ENCODE peak calls at places on chromosomes 5 and 9, in four cellular contexts. One of them, this sample, is unnamed. For H3K4me1, the result is how much of the 10 kb centered on the place peaks cover.

GRCh38 chr9:113298311-113298710 is 4.9 kb downstream of the RNF183 start:
- DNase-seq in spleen: no peak
- DNase-seq in fibroblast of lung: no peak
- DNase-seq in left ventricle myocardium inferior: no peak
- DNase-seq in this sample: no peak

GRCh38 chr5:3220638-3221288 is 374.9 kb upstream of the IRX1 start:
- DNase-seq in spleen: peak
- DNase-seq in fibroblast of lung: no peak
- DNase-seq in left ventricle myocardium inferior: no peak
- DNase-seq in this sample: peak

GRCh38 chr5:2168601-2169416 is 286.1 kb upstream of the IRX4 start:
- DNase-seq in fibroblast of lung: no peak
- DNase-seq in left ventricle myocardium inferior: no peak
- DNase-seq in spleen: peak
- DNase-seq in this sample: no peak

GRCh38 chr9:93197670-93198069 is 13.7 kb downstream of the WNK2 start:
- DNase-seq in left ventricle myocardium inferior: no peak
- DNase-seq in spleen: no peak
- DNase-seq in fibroblast of lung: no peak
- DNase-seq in this sample: no peak

GRCh38 chr5:132479812-132480441 is 10.6 kb downstream of the IRF1 start:
- DNase-seq in fibroblast of lung: no peak
- DNase-seq in left ventricle myocardium inferior: no peak
- DNase-seq in spleen: peak
- DNase-seq in this sample: no peak

GRCh38 chr5:36059571-36060515 is 6.8 kb downstream of the UGT3A2 start:
- DNase-seq in fibroblast of lung: no peak
- DNase-seq in spleen: no peak
- DNase-seq in left ventricle myocardium inferior: no peak
- DNase-seq in this sample: no peak

GRCh38 chr5:157563373-157564148 is 12.0 kb downstream of the ADAM19 start:
- DNase-seq in fibroblast of lung: peak
- DNase-seq in left ventricle myocardium inferior: no peak
- DNase-seq in spleen: no peak
- DNase-seq in this sample: no peak

GRCh38 chr9:114385412-114386181 is 2.2 kb downstream of the AKNA start:
- DNase-seq in left ventricle myocardium inferior: peak
- DNase-seq in fibroblast of lung: peak
- DNase-seq in spleen: peak
- DNase-seq in this sample: no peak

GRCh38 chr9:76373173-76373771 is 21.0 kb downstream of the RFK start:
- DNase-seq in left ventricle myocardium inferior: peak
- DNase-seq in fibroblast of lung: peak
- DNase-seq in spleen: no peak
- DNase-seq in this sample: no peak

GRCh38 chr9:20066120-20066519 is 277.3 kb upstream of the SLC24A2 start:
- DNase-seq in left ventricle myocardium inferior: no peak
- DNase-seq in spleen: no peak
- DNase-seq in fibroblast of lung: no peak
- DNase-seq in this sample: no peak

GRCh38 chr5:140672455-140673186 is 755 bp downstream of the DND1 start:
- DNase-seq in fibroblast of lung: no peak
- DNase-seq in left ventricle myocardium inferior: no peak
- DNase-seq in spleen: peak
- DNase-seq in this sample: no peak

GRCh38 chr9:90724112-90724511 is 77.5 kb upstream of the SYK start:
- DNase-seq in spleen: no peak
- DNase-seq in left ventricle myocardium inferior: no peak
- DNase-seq in fibroblast of lung: no peak
- DNase-seq in this sample: no peak

GRCh38 chr5:170275376-170275994 is 22.1 kb downstream of the LCP2 start:
- DNase-seq in left ventricle myocardium inferior: no peak
- DNase-seq in spleen: no peak
- DNase-seq in fibroblast of lung: no peak
- DNase-seq in this sample: no peak

GRCh38 chr9:114851301-114851700 is 45.5 kb upstream of the TNFSF15 start:
- DNase-seq in spleen: no peak
- DNase-seq in fibroblast of lung: no peak
- DNase-seq in left ventricle myocardium inferior: no peak
- DNase-seq in this sample: no peak

GRCh38 chr5:29905626-29906353 is 1287.7 kb upstream of the CDH6 start:
- DNase-seq in fibroblast of lung: no peak
- DNase-seq in spleen: no peak
- DNase-seq in left ventricle myocardium inferior: no peak
- DNase-seq in this sample: no peak

GRCh38 chr5:18333841-18334240 is 699.6 kb downstream of the TAF11L14 start:
- DNase-seq in spleen: no peak
- DNase-seq in fibroblast of lung: no peak
- DNase-seq in left ventricle myocardium inferior: no peak
- DNase-seq in this sample: no peak

GRCh38 chr9:26077860-26078259 is 399.6 kb upstream of the TUSC1 start:
- DNase-seq in fibroblast of lung: no peak
- DNase-seq in spleen: no peak
- DNase-seq in left ventricle myocardium inferior: no peak
- DNase-seq in this sample: no peak

DNA sequence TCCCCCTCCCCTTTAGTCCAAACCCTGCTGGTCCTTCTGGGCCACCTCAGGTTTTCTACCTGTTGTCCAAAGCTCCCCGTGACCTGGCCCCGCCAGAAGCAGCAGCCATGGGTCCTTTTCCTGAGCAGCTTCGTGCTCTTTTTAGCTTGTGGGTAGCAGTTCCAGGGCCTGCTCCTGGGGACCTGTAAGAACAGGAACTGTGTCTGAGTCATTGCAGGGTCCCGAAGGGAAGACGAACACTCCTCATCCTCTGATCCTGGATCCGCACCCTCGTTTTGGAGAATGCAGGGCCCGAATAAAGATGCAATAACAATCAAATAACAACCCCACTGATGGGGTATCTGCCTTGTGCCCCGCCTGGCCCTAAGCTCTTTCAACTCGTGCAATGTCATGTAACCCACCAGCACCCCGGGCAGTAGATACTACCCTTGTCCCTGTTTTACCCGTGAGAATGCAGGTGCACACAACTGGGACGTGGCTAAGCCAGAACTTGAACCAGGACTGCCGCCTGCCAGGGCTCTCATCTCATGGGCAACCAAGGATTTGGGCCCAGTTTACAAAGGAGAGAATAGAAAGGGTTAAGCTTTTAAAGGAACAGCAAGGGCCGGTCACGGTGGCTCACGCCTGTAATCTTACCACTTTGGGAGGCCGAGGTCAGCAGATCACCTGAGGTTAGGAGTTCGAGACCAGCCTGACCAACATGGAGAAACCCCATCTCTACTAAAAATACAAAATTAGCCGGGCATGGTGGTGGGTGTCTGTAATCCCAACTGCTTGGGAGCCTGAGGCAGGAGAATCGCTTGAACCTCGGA is 33.2 kb downstream of the NEK6 start:
- DNase-seq in spleen: no peak
- DNase-seq in fibroblast of lung: no peak
- DNase-seq in left ventricle myocardium inferior: no peak
- DNase-seq in this sample: no peak
- H3K4me1 ChIP-seq in spleen: half or more
- H3K4me1 ChIP-seq in fibroblast of lung: half or more
- H3K4me1 ChIP-seq in left ventricle myocardium inferior: half or more
- H3K4me1 ChIP-seq in this sample: half or more

DNA sequence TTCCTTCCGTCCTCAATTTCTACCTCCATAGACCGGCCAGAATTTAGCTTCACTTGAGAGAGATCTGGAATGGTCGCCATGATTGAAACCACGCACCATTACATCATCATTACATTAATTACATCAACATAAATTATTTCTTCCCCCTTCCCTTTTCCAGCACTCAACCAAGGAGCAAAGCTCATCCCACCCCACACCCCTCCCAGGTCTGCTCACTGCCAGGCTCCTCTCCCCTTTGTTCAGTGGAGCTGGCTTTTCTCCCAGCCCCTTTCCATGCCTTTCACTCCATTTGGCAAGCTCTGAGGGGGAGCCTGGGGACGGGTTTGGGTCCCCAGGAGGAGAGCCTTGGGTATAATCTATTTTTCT is 8.4 kb downstream of the RACK1 start:
- DNase-seq in fibroblast of lung: no peak
- DNase-seq in spleen: no peak
- DNase-seq in left ventricle myocardium inferior: no peak
- DNase-seq in this sample: no peak
- H3K27ac ChIP-seq in fibroblast of lung: no peak
- H3K27ac ChIP-seq in spleen: peak
- H3K27ac ChIP-seq in left ventricle myocardium inferior: no peak
- H3K27ac ChIP-seq in this sample: no peak

GRCh38 chr5:138029501-138029900 is 3.4 kb downstream of the FAM13B start:
- DNase-seq in left ventricle myocardium inferior: no peak
- DNase-seq in spleen: no peak
- DNase-seq in fibroblast of lung: no peak
- DNase-seq in this sample: no peak
- H3K4me1 ChIP-seq in left ventricle myocardium inferior: half or more
- H3K4me1 ChIP-seq in spleen: half or more
- H3K4me1 ChIP-seq in fibroblast of lung: under half
- H3K4me1 ChIP-seq in this sample: half or more

GRCh38 chr5:168407222-168407621 is 79.0 kb upstream of the RARS1 start:
- DNase-seq in fibroblast of lung: no peak
- DNase-seq in left ventricle myocardium inferior: no peak
- DNase-seq in spleen: no peak
- DNase-seq in this sample: no peak

GRCh38 chr5:168409601-168410458 is 76.4 kb upstream of the RARS1 start:
- DNase-seq in fibroblast of lung: peak
- DNase-seq in spleen: peak
- DNase-seq in left ventricle myocardium inferior: no peak
- DNase-seq in this sample: no peak

GRCh38 chr5:168411871-168412270 is 74.4 kb upstream of the RARS1 start:
- DNase-seq in fibroblast of lung: no peak
- DNase-seq in left ventricle myocardium inferior: no peak
- DNase-seq in spleen: no peak
- DNase-seq in this sample: no peak

GRCh38 chr5:168413062-168413461 is 73.2 kb upstream of the RARS1 start:
- DNase-seq in left ventricle myocardium inferior: no peak
- DNase-seq in spleen: peak
- DNase-seq in fibroblast of lung: no peak
- DNase-seq in this sample: no peak

GRCh38 chr5:168408561-168409321 is 77.5 kb upstream of the RARS1 start:
- DNase-seq in fibroblast of lung: peak
- DNase-seq in spleen: peak
- DNase-seq in left ventricle myocardium inferior: no peak
- DNase-seq in this sample: no peak
- H3K27ac ChIP-seq in fibroblast of lung: peak
- H3K27ac ChIP-seq in spleen: no peak
- H3K27ac ChIP-seq in left ventricle myocardium inferior: peak
- H3K27ac ChIP-seq in this sample: no peak

DNA sequence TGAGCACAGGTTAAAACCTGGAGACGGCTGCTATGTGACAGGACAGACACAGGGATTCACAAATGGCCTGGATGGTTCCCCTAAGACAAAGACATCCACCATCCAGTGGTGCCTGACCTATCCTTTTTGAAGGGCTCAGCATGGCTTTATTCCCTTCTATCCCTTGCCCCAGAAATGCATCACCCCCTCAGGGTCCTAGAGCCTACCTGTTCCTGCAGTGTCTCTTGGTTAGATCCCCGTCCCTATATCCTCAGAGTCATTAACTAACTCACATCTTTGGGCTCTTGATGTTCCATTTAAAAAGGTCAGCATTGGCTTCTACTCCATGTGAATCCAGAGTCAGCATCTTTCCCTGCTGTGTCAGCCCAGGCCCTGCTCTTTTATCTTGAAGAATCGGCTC is 22.0 kb upstream of the PPP2CA start:
- DNase-seq in spleen: no peak
- DNase-seq in left ventricle myocardium inferior: no peak
- DNase-seq in fibroblast of lung: no peak
- DNase-seq in this sample: no peak
- H3K4me1 ChIP-seq in spleen: under half
- H3K4me1 ChIP-seq in left ventricle myocardium inferior: under half
- H3K4me1 ChIP-seq in fibroblast of lung: under half
- H3K4me1 ChIP-seq in this sample: under half

DNA sequence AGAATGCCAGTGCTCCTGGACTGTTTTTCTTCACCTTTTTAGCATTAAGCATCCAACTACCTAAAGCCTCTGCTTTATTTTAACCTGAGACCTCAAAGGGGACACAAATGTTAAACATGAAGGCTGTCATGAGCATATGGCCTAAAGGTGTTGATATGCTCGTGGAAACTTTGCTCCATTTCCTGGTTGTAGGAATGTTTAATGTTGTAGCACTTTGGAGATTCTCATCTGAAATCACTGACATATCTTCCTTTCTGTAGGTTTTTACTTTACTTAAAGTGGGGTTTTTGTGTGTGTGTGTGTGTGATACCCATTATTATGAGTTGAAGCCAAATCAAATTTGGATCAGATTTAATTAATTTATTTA is 37.0 kb downstream of the HABP4 start:
- DNase-seq in fibroblast of lung: no peak
- DNase-seq in spleen: no peak
- DNase-seq in left ventricle myocardium inferior: no peak
- DNase-seq in this sample: no peak
- H3K27ac ChIP-seq in fibroblast of lung: peak
- H3K27ac ChIP-seq in spleen: peak
- H3K27ac ChIP-seq in left ventricle myocardium inferior: peak
- H3K27ac ChIP-seq in this sample: peak

This sample was measured in vagina.